ENCODE peak calls at places on chromosomes 5 and 9, in eight cellular contexts. A is epithelial cell of proximal tubule, J is A549, W is uterus, G is PC-9, C is fibroblast of pulmonary artery, V is cardiac muscle cell, O is tibial artery. I is an unnamed sample.

GRCh38 chr5:105638437-105638836 is 2032.3 kb downstream of the EFNA5 start:
- DNase-seq in A (no peak), J (no peak), W (no peak), G (no peak), C (no peak), V (no peak), O (no peak), I (no peak)

GRCh38 chr5:6181147-6181729 is 197.1 kb downstream of the MED10 start:
- DNase-seq in A (no peak), J (no peak), W (no peak), G (peak), C (no peak), V (no peak), O (no peak), I (no peak)

GRCh38 chr9:4491621-4491975 is 1.3 kb downstream of the SLC1A1 start:
- DNase-seq in A (no peak), J (no peak), W (no peak), G (peak), C (no peak), V (no peak), O (no peak), I (no peak)

GRCh38 chr5:110726249-110727024 is at the start of gene TMEM232:
- DNase-seq in A (peak), J (peak), W (peak), G (peak), C (peak), V (peak), O (peak), I (peak)

GRCh38 chr5:132506094-132506692 is 15.6 kb upstream of the IRF1 start:
- DNase-seq in A (no peak), J (peak), W (peak), G (no peak), C (peak), V (peak), O (no peak), I (peak)

GRCh38 chr5:139468421-139468931 is 2.3 kb upstream of the SMIM33 start:
- DNase-seq in A (no peak), J (no peak), W (no peak), G (peak), C (no peak), V (peak), O (no peak), I (no peak)

GRCh38 chr5:142032747-142033631 is 20.2 kb upstream of the GNPDA1 start:
- DNase-seq in A (no peak), J (no peak), W (no peak), G (no peak), C (no peak), V (no peak), O (no peak), I (peak)

GRCh38 chr9:111037744-111038335 is 430 bp downstream of the LPAR1 start:
- DNase-seq in A (no peak), J (no peak), W (peak), G (no peak), C (peak), V (peak), O (peak), I (peak)

GRCh38 chr5:36575367-36575781 is 31.0 kb upstream of the SLC1A3 start:
- DNase-seq in A (no peak), J (no peak), W (no peak), G (peak), C (peak), V (no peak), O (no peak), I (no peak)

GRCh38 chr5:143308726-143309125 is 94.8 kb downstream of the NR3C1 start:
- DNase-seq in A (no peak), J (no peak), W (no peak), G (no peak), C (no peak), V (no peak), O (no peak), I (peak)

GRCh38 chr5:101425345-101425744 is 522.3 kb upstream of the ST8SIA4 start:
- DNase-seq in A (no peak), J (no peak), W (no peak), G (no peak), C (peak), V (no peak), O (no peak), I (no peak)

GRCh38 chr9:137297966-137298365 is 4.1 kb downstream of the NRARP start:
- DNase-seq in A (no peak), J (no peak), W (no peak), G (no peak), C (no peak), V (no peak), O (no peak), I (no peak)

GRCh38 chr9:137300607-137301085 is 1.4 kb downstream of the NRARP start:
- DNase-seq in A (no peak), J (no peak), W (no peak), G (peak), C (peak), V (peak), O (no peak), I (peak)

GRCh38 chr9:137299938-137300337 is 2.1 kb downstream of the NRARP start:
- DNase-seq in A (no peak), J (no peak), W (no peak), G (no peak), C (peak), V (peak), O (no peak), I (no peak)

GRCh38 chr9:137298401-137298982 is 3.6 kb downstream of the NRARP start:
- DNase-seq in A (no peak), J (no peak), W (no peak), G (no peak), C (peak), V (no peak), O (no peak), I (no peak)

DNA sequence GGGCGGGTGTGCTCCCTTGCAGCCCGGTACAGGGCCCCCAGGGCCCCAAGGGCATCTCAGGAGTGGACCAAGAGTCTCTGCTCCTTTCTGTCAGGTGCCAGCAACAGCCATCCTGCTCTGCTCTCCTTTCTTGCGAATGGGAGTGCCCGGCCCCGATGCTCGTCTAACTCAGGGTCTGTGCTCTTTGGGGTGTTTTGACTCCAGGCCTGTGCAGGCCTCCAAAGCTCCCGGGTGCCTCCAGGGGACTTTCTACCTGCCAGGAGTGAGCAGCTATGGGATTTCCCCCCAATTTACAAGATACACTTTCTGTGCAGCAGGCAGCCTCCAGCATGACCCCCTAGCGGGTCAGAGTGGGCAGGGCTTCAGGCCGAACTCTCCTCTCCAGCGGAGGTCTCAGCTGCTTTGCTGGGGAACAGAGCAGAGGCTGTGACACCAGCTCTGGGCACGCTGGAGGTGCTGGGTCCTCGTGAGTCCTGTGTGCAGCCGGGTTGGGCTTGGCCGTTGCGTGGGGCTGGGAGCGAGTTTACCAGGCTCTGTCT is 3.0 kb downstream of the NRARP start:
- DNase-seq in A (no peak), J (no peak), W (no peak), G (no peak), C (no peak), V (peak), O (no peak), I (no peak)
- TF ChIP-seq CTCF in A (no peak), J (no peak), W (no peak), G (no peak), C (no peak), V (no peak), O (no peak), I (no peak)

DNA sequence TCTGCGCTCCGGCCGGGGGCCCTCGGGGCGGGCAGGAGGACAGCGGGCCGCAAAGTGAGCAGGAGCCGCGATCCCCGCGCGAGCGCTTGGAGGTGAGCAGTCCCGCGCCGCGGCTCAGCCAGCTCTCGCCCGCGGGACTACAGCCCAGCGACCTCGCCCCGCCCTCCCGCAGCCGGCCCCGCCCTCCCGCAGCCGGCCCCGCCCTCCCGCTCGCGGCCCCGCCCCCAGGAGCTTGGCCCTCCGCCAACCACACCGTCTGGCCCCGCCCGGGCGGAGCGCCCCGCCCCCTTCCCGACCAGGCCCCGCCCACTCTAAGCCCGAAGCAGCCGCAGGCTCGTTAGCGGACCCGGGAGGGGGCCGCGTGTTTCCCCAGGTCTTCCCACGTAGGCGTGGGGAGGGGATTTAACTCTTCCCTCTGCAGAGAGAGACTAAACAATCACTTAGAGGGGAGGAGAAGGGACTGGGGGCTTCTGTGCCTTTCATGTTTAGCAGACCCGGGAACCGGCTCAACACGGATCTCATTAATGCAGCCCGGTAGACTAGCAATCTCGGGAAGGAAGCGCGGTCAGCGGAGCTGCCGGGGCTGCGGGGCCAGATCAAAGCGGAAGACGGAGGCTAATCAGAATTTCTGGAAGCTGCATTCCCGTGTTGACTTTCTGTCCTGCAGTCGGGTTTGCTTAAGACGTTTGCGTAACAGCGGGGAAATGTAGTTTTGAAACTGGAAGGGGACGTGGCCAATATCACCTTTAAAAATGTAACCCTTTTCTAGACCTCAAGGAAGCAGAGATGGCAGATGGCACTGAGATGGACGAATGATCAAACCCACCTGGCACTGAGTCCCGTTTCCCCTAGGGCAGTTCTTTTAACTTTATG is at the start of gene MYO10:
- DNase-seq in A (no peak), J (peak), W (peak), G (peak), C (peak), V (peak), O (peak), I (peak)
- H3K4me3 ChIP-seq in A (peak), J (peak), W (peak), G (peak), C (peak), V (peak), O (peak), I (peak)

GRCh38 chr5:113569396-113569795 is 55.9 kb downstream of the YTHDC2 start:
- DNase-seq in A (no peak), J (no peak), W (no peak), G (no peak), C (no peak), V (no peak), O (no peak), I (no peak)

GRCh38 chr5:113574417-113574816 is 60.9 kb downstream of the YTHDC2 start:
- DNase-seq in A (peak), J (no peak), W (no peak), G (no peak), C (peak), V (no peak), O (no peak), I (peak)

GRCh38 chr5:113578091-113578490 is 64.6 kb downstream of the YTHDC2 start:
- DNase-seq in A (no peak), J (no peak), W (no peak), G (no peak), C (peak), V (no peak), O (no peak), I (no peak)

GRCh38 chr5:113575074-113575473 is 61.6 kb downstream of the YTHDC2 start:
- DNase-seq in A (no peak), J (no peak), W (no peak), G (no peak), C (no peak), V (no peak), O (no peak), I (no peak)

GRCh38 chr5:113572716-113573115 is 59.2 kb downstream of the YTHDC2 start:
- DNase-seq in A (no peak), J (no peak), W (no peak), G (no peak), C (peak), V (no peak), O (no peak), I (no peak)
- TF ChIP-seq CTCF in A (no peak), J (no peak), W (no peak), G (no peak), C (no peak), V (no peak), O (no peak), I (no peak)

GRCh38 chr9:136241540-136241939 is 4.1 kb downstream of the QSOX2 start:
- DNase-seq in A (no peak), J (no peak), W (no peak), G (no peak), C (no peak), V (no peak), O (no peak), I (no peak)

GRCh38 chr9:136242248-136242647 is 3.4 kb downstream of the QSOX2 start:
- DNase-seq in A (no peak), J (no peak), W (no peak), G (no peak), C (no peak), V (no peak), O (no peak), I (no peak)

GRCh38 chr9:136243631-136244030 is 2.0 kb downstream of the QSOX2 start:
- DNase-seq in A (no peak), J (no peak), W (no peak), G (no peak), C (no peak), V (no peak), O (no peak), I (no peak)

GRCh38 chr9:136244116-136244775 is 1.4 kb downstream of the QSOX2 start:
- DNase-seq in A (no peak), J (no peak), W (no peak), G (no peak), C (no peak), V (no peak), O (no peak), I (no peak)

DNA sequence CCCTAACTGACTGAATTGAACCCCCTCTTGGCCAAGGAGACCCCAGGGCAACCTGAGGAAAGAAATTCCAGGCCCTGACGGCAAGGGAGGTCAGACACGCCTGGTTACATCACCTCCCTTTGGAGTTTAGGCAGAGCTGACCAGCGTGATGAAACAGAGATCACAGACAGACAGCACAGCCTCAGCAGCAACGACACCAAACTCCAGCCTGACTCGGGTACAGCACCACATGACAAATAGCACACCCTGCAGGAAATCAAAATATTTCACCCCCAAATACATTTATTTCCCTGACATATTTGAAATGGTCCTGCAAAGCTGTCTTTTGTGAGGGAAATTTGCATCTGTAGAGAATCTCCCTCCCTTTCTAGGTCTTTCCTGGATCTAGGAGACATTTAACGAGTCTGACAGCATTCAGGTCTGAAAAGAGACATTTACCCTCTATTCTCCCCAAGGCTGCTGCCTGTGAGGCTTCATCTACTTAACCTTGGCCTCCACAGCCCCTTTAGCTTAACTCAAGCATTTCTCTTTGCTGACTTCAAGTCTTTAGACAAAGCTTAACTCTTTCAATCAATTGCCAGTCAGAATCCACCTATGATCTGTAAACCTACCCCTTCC is 2.6 kb downstream of the QSOX2 start:
- DNase-seq in A (no peak), J (no peak), W (no peak), G (no peak), C (peak), V (no peak), O (no peak), I (no peak)
- H3K4me3 ChIP-seq in A (no peak), J (no peak), W (no peak), G (no peak), C (no peak), V (no peak), O (no peak), I (no peak)

GRCh38 chr5:181190711-181191525 is 14.1 kb downstream of the TRIM7 start:
- DNase-seq in A (no peak), J (no peak), W (peak), G (no peak), C (peak), V (peak), O (no peak), I (peak)
- TF ChIP-seq CTCF in A (peak), J (peak), W (no peak), G (no peak), C (peak), V (peak), O (no peak), I (no peak)